ENCODE peak calls at places on chromosome 15, in six cellular contexts. M is fibroblast of the aortic adventitia, O is PC-9, L is cardiac muscle cell, G is cardiac fibroblast, W is kidney epithelial cell. F is an unnamed sample.
A peak's percentile ranks its signal among the peaks of the same experiment; 100 is the strongest.

GRCh38 chr15:88872106-88872505 is 23.2 kb downstream of the HAPLN3 start:
- DNase-seq in G (no peak), L (no peak), O (no peak), W (no peak), M (no peak), F (no peak)

GRCh38 chr15:70327328-70328136 is 229.8 kb upstream of the TLE3 start:
- DNase-seq in O (peak; percentile 49), W (peak; percentile 38), M (peak; percentile 95), G (peak; percentile 81), L (peak; percentile 92), F (no peak)

GRCh38 chr15:76533060-76533955 is 196.7 kb downstream of the ISL2 start:
- DNase-seq in M (no peak), W (no peak), O (no peak), L (peak; percentile 20), G (no peak), F (no peak)

GRCh38 chr15:47717036-47717611 is at the start of gene SEMA6D:
- DNase-seq in L (peak; percentile 79), W (peak; percentile 48), G (peak; percentile 71), M (peak; percentile 77), O (no peak), F (peak; percentile 52)

GRCh38 chr15:63449711-63450110 is 54.7 kb upstream of the USP3 start:
- DNase-seq in W (no peak), M (no peak), G (no peak), O (no peak), L (peak; percentile 15), F (peak; percentile 66)

GRCh38 chr15:70055601-70056051 is 42.1 kb downstream of the TLE3 start:
- DNase-seq in O (no peak), M (no peak), L (no peak), W (no peak), G (no peak), F (peak; percentile 25)

GRCh38 chr15:62591842-62592838 is 427.1 kb upstream of the C2CD4B start:
- DNase-seq in G (peak; percentile 38), O (no peak), L (peak; percentile 21), W (no peak), M (peak; percentile 53), F (no peak)

GRCh38 chr15:57647071-57647790 is 55.5 kb downstream of the MYZAP start:
- DNase-seq in O (no peak), M (no peak), W (no peak), G (no peak), L (no peak), F (no peak)

GRCh38 chr15:87623832-87624231 is 632.7 kb downstream of the NTRK3 start:
- DNase-seq in W (no peak), L (no peak), G (no peak), O (no peak), M (no peak), F (no peak)

GRCh38 chr15:65676123-65676522 is 54.4 kb downstream of the SLC24A1 start:
- DNase-seq in M (no peak), L (no peak), W (no peak), O (no peak), G (no peak), F (no peak)

GRCh38 chr15:70268698-70269251 is 171.1 kb upstream of the TLE3 start:
- DNase-seq in M (no peak), W (no peak), G (no peak), O (peak; percentile 90), L (no peak), F (peak; percentile 43)

GRCh38 chr15:92883643-92884458 is 16.3 kb upstream of the CHD2 start:
- DNase-seq in M (peak; percentile 70), O (no peak), G (peak; percentile 67), W (no peak), L (peak; percentile 60), F (no peak)

GRCh38 chr15:54149115-54149531 is 170.9 kb downstream of the UNC13C start:
- DNase-seq in G (no peak), O (no peak), M (no peak), L (no peak), W (no peak), F (no peak)

GRCh38 chr15:82699726-82700125 is 9.9 kb downstream of the AP3B2 start:
- DNase-seq in M (no peak), G (no peak), O (no peak), L (no peak), W (no peak), F (no peak)

GRCh38 chr15:59372352-59373211 is at the start of gene MYO1E:
- DNase-seq in M (peak; percentile 98), G (peak; percentile 97), W (peak; percentile 93), L (peak; percentile 98), O (peak; percentile 91), F (peak; percentile 87)

GRCh38 chr15:98860647-98861041 is 146.9 kb downstream of the PGPEP1L start:
- DNase-seq in G (no peak), W (no peak), M (no peak), O (no peak), L (no peak), F (no peak)
- H3K4me3 ChIP-seq in G (no peak overlapping the region), W (no peak overlapping the region), M (peak overlapping the region; percentile 19), O (no peak overlapping the region), L (no peak overlapping the region), F (no peak overlapping the region)

DNA sequence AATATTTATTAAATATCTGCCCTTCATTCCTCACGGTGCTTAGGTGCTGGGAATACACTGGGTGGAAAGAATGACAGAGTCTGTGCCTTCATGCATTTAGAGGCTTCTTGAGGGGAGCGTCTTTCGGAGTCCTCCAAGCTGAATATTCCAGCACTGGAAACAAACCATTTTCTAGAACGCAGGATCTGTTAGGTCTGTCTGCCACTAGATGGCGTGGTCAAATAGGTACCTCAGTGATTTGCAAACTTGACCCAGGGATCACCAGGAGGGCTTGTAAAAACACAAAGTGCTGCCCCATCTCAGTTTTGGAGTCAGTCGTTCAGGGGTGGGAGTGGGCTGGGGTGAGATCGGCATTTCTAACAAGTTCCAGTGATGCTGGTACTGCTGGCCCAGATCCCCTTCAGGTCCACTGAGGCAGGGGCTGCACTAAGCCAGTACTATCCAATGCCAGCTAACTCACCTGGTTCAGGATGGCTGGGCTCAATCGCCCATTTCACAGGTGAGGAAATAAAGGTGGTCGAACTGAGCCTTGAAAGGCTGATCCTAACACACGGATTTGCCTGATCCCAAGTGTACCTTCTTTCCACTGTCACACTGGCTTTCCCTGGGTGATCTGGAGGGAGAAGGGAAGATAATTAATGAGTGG is 14.8 kb downstream of the ARNT2 start:
- DNase-seq in W (no peak), O (peak; percentile 43), M (peak; percentile 73), G (peak; percentile 73), L (peak; percentile 72), F (no peak)
- TF ChIP-seq CTCF in W (peak; percentile 75), O (peak; percentile 79), M (peak; percentile 79), G (peak; percentile 80), L (peak; percentile 86), F (peak; percentile 59)

GRCh38 chr15:100373942-100374341 is 32.2 kb upstream of the ADAMTS17 start:
- DNase-seq in G (no peak), W (no peak), O (no peak), L (no peak), M (no peak), F (no peak)
- H3K4me3 ChIP-seq in G (no peak overlapping the region), W (no peak overlapping the region), O (no peak overlapping the region), L (no peak overlapping the region), M (no peak overlapping the region), F (peak overlapping the region; percentile 60)

GRCh38 chr15:42215854-42216829 is 8.0 kb upstream of the VPS39 start:
- DNase-seq in G (peak; percentile 42), O (no peak), W (no peak), L (peak; percentile 33), M (peak; percentile 3), F (no peak)
- TF ChIP-seq CTCF in G (peak; percentile 6), O (no peak), W (no peak), L (peak; percentile 13), M (no peak), F (no peak)

GRCh38 chr15:24878153-24878552 is 76.6 kb upstream of the SNRPN start:
- DNase-seq in O (no peak), W (peak; percentile 1), M (peak; percentile 11), L (peak; percentile 27), G (peak; percentile 33), F (peak; percentile 46)
- H3K4me3 ChIP-seq in O (no peak overlapping the region), W (peak overlapping the region; percentile 44), M (peak overlapping the region; percentile 51), L (no peak overlapping the region), G (peak overlapping the region; percentile 40), F (peak overlapping the region; percentile 11)

DNA sequence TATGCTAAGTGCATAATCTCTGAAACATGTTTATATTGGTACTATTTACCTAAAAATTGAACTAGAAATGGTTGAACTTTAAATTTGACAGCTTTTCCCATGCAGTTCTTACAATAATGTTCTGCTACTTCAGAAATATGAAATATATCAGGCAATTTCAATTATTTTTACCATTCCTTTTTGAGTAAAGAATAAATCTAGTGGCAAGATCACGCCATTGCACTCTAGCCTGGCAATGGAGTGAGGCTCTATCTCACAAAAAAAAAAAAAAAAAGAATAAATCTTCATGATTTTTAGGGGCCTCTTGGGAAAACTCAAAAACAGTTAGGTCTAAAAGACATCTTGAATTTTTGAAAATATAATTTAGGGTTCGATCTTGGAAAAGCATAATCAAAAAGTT is 10.6 kb upstream of the DNAAF4 start:
- DNase-seq in G (no peak), O (no peak), L (no peak), W (no peak), M (peak; percentile 4), F (no peak)
- TF ChIP-seq CTCF in G (peak; percentile 39), O (peak; percentile 43), L (peak; percentile 23), W (peak; percentile 18), M (peak; percentile 58), F (no peak)

GRCh38 chr15:56471440-56472069 is 6.6 kb upstream of the MNS1 start:
- DNase-seq in M (no peak), W (no peak), G (no peak), L (no peak), O (no peak), F (no peak)

GRCh38 chr15:56472278-56472677 is 7.3 kb upstream of the MNS1 start:
- DNase-seq in W (no peak), G (no peak), L (no peak), O (no peak), M (no peak), F (no peak)

GRCh38 chr15:56467626-56468025 is 2.7 kb upstream of the MNS1 start:
- DNase-seq in G (no peak), L (no peak), M (no peak), W (no peak), O (no peak), F (no peak)

GRCh38 chr15:56468271-56468912 is 3.5 kb upstream of the MNS1 start:
- DNase-seq in G (no peak), O (no peak), W (no peak), L (no peak), M (peak; percentile 24), F (no peak)

GRCh38 chr15:56469484-56469883 is 4.5 kb upstream of the MNS1 start:
- DNase-seq in L (no peak), G (no peak), M (no peak), W (no peak), O (no peak), F (no peak)
- H3K4me3 ChIP-seq in L (no peak overlapping the region), G (no peak overlapping the region), M (no peak overlapping the region), W (no peak overlapping the region), O (no peak overlapping the region), F (no peak overlapping the region)

DNA sequence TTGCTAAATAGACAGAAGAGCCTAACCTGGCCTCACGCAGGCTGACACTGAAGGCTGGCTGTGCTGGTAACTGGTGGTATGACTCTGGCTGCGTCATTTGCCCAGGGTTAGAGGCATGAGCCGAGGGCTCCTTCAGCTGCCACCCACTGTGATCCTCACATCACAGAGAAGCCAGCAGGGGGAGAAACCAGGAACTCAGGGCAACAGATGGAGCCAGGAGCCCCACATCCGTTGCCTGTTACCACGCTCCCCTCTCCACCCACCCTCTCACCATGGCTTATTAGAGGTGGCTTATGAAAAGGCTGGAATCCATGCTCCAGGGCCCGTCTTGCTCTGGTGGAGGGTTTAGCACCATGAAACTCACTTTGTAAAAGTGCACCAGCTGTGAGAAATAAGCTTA is 60.7 kb downstream of the ASB7 start:
- DNase-seq in O (no peak), W (no peak), G (no peak), M (no peak), L (peak; percentile 22), F (no peak)
- TF ChIP-seq CTCF in O (no peak), W (peak; percentile 44), G (peak; percentile 29), M (peak; percentile 22), L (peak; percentile 39), F (no peak)